ENCODE peak calls at places on chromosome 11, in six cellular contexts. L, O, U, P, A and N are unnamed samples.

GRCh38 chr11:16612801-16613400 is 125.5 kb upstream of the C11orf58 start:
- DNase-seq in A (peak; percentile 35), U (no peak), O (no peak), P (no peak), L (peak; percentile 31), N (no peak)

GRCh38 chr11:5489571-5490357 is 1.3 kb downstream of the OR52D1 start:
- DNase-seq in L (no peak), A (peak; percentile 11), O (no peak), P (no peak), U (no peak), N (no peak)

GRCh38 chr11:3859373-3859881 is 4.0 kb downstream of the STIM1 start:
- DNase-seq in A (no peak), P (no peak), L (peak; percentile 80), O (no peak), U (peak; percentile 56), N (no peak)

GRCh38 chr11:45391168-45391850 is 105.2 kb upstream of the SYT13 start:
- DNase-seq in P (no peak), O (no peak), L (no peak), U (no peak), A (no peak), N (no peak)

GRCh38 chr11:121210445-121210970 is 82.1 kb upstream of the SC5D start:
- DNase-seq in A (no peak), O (no peak), L (no peak), U (no peak), P (no peak), N (no peak)

GRCh38 chr11:34104680-34105078 is 750 bp upstream of the NAT10 start:
- DNase-seq in A (no peak), L (no peak), O (no peak), U (no peak), P (no peak), N (no peak)

GRCh38 chr11:15903246-15903645 is 453.1 kb downstream of the SOX6 start:
- DNase-seq in A (no peak), L (no peak), P (no peak), O (no peak), U (no peak), N (no peak)

GRCh38 chr11:11841121-11841604 is 609 bp upstream of the USP47 start:
- DNase-seq in A (no peak), O (no peak), U (peak; percentile 55), L (peak; percentile 52), P (peak; percentile 40), N (no peak)

GRCh38 chr11:6390718-6391547 is 659 bp downstream of the SMPD1 start:
- DNase-seq in A (no peak), L (no peak), P (no peak), U (peak; percentile 25), O (no peak), N (no peak)

GRCh38 chr11:67384851-67385366 is 6.9 kb upstream of the RAD9A start:
- DNase-seq in L (no peak), A (peak; percentile 64), U (no peak), P (no peak), O (no peak), N (no peak)

GRCh38 chr11:46381836-46382643 is 571 bp downstream of the MDK start:
- DNase-seq in O (no peak), U (no peak), P (no peak), A (no peak), L (no peak), N (no peak)

GRCh38 chr11:102260241-102260640 is 57.0 kb upstream of the BIRC3 start:
- DNase-seq in L (no peak), O (no peak), U (no peak), A (no peak), P (no peak), N (no peak)

GRCh38 chr11:22244986-22245592 is 52.2 kb downstream of the ANO5 start:
- DNase-seq in U (peak; percentile 35), P (no peak), L (peak; percentile 11), O (no peak), A (peak; percentile 19), N (no peak)

GRCh38 chr11:131759140-131759539 is 388.7 kb downstream of the NTM start:
- DNase-seq in P (no peak), A (no peak), U (no peak), O (no peak), L (no peak), N (no peak)

GRCh38 chr11:121464352-121464946 is 11.7 kb upstream of the SORL1-AS1 start:
- DNase-seq in A (peak; percentile 94), U (peak; percentile 67), P (peak; percentile 65), O (peak; percentile 50), L (peak; percentile 63), N (no peak)

GRCh38 chr11:112728716-112729115 is 232.5 kb upstream of the NCAM1 start:
- DNase-seq in A (no peak), O (no peak), P (no peak), U (no peak), L (no peak), N (no peak)

GRCh38 chr11:125390949-125391348 is 105.1 kb downstream of the FEZ1 start:
- DNase-seq in A (peak; percentile 70), P (no peak), L (no peak), U (no peak), O (no peak), N (no peak)

GRCh38 chr11:130145975-130146776 is 13.4 kb upstream of the ST14 start:
- DNase-seq in O (no peak), P (no peak), L (no peak), U (peak; percentile 92), A (no peak), N (no peak)

GRCh38 chr11:106668147-106668546 is 350.1 kb downstream of the GUCY1A2 start:
- DNase-seq in U (no peak), L (no peak), P (no peak), O (no peak), A (peak; percentile 71), N (no peak)

GRCh38 chr11:66064571-66064970 is 5.5 kb upstream of the PACS1 start:
- DNase-seq in O (no peak), U (no peak), P (no peak), A (no peak), L (no peak), N (no peak)

GRCh38 chr11:85171648-85172257 is 455.4 kb downstream of the DLG2 start:
- DNase-seq in A (no peak), O (no peak), P (no peak), U (no peak), L (no peak), N (no peak)

GRCh38 chr11:67356867-67357561 is 3.7 kb upstream of the POLD4 start:
- DNase-seq in A (peak; percentile 80), U (peak; percentile 83), O (peak; percentile 92), P (peak; percentile 60), L (peak; percentile 57), N (no peak)

GRCh38 chr11:14541180-14541579 is 21.0 kb upstream of the PSMA1 start:
- DNase-seq in O (no peak), A (no peak), L (peak; percentile 61), U (peak; percentile 25), P (no peak), N (no peak)

GRCh38 chr11:61587541-61587941 is 6.7 kb upstream of the SYT7 start:
- DNase-seq in L (peak; percentile 59), U (peak; percentile 65), P (peak; percentile 58), O (peak; percentile 89), A (no peak), N (no peak)

GRCh38 chr11:3058753-3059664 is 1.8 kb upstream of the CARS1 start:
- DNase-seq in O (no peak), P (no peak), U (peak; percentile 60), A (peak; percentile 92), L (no peak), N (no peak)

GRCh38 chr11:19380375-19380774 is 139.6 kb upstream of the E2F8 start:
- DNase-seq in A (peak; percentile 97), O (peak; percentile 32), U (no peak), L (no peak), P (no peak), N (no peak)

GRCh38 chr11:19377855-19378254 is 137.1 kb upstream of the E2F8 start:
- DNase-seq in P (no peak), A (no peak), U (no peak), O (no peak), L (no peak), N (no peak)

GRCh38 chr11:19382131-19382611 is 141.4 kb upstream of the E2F8 start:
- DNase-seq in A (no peak), L (no peak), U (no peak), O (no peak), P (no peak), N (no peak)

GRCh38 chr11:19378814-19379213 is 138.1 kb upstream of the E2F8 start:
- DNase-seq in P (no peak), A (no peak), O (no peak), L (no peak), U (no peak), N (no peak)

DNA sequence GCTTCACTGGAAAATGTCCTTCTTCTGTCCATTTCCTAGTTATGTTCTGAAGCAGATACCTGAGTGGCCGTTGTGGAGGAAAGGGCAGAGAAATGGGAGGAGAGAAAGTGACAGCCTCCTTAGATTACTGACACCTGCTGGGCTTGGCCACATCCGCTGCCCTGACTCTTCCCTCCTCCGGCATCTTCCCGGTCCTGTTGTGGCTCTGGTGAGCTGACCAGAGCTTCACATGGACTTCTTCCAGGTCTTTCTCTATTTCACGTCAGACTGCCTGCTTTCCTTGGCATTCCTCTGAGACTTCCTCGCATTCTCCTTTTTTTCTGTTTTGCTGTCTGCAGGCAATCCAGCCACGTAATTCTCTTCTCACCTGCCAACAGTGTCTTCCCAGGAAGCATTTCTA is 138.7 kb upstream of the E2F8 start:
- DNase-seq in L (no peak), U (no peak), A (peak; percentile 18), P (no peak), O (no peak), N (no peak)
- TF ChIP-seq CTCF in L (no peak), U (no peak), A (no peak), P (no peak), O (no peak), N (no peak)

GRCh38 chr11:59358595-59358994 is at the start of gene OR5AN1:
- DNase-seq in L (no peak), A (no peak), U (no peak), P (no peak), O (no peak), N (no peak)

GRCh38 chr11:59358020-59358419 is 675 bp upstream of the OR5AN1 start:
- DNase-seq in O (no peak), P (no peak), A (no peak), L (no peak), U (no peak), N (no peak)

GRCh38 chr11:59356561-59356960 is 2.1 kb upstream of the OR5AN1 start:
- DNase-seq in P (no peak), U (no peak), A (no peak), L (no peak), O (no peak), N (no peak)
- TF ChIP-seq CTCF in P (no peak), U (no peak), A (no peak), L (no peak), O (no peak), N (no peak)

GRCh38 chr11:115215694-115216615 is 288.3 kb downstream of the CADM1 start:
- DNase-seq in O (no peak), U (no peak), L (no peak), P (no peak), A (no peak), N (no peak)
- TF ChIP-seq CTCF in O (no peak), U (no peak), L (peak; percentile 20), P (no peak), A (peak; percentile 27), N (peak; percentile 63)

GRCh38 chr11:127471662-127472061 is 471.1 kb upstream of the KIRREL3 start:
- DNase-seq in P (no peak), A (no peak), U (no peak), L (no peak), O (no peak), N (no peak)

GRCh38 chr11:127474735-127475134 is 474.2 kb upstream of the KIRREL3 start:
- DNase-seq in U (no peak), A (no peak), P (no peak), L (no peak), O (no peak), N (no peak)

GRCh38 chr11:127470485-127470884 is 469.9 kb upstream of the KIRREL3 start:
- DNase-seq in P (no peak), A (no peak), U (no peak), L (no peak), O (no peak), N (no peak)
- TF ChIP-seq CTCF in P (no peak), A (peak; percentile 26), U (peak; percentile 21), L (peak; percentile 39), O (no peak), N (peak; percentile 70)